ENCODE peak calls at places on chromosomes 7 and 10, in four cellular contexts. Z is K562, H is astrocyte, V is HCT116. A is an unnamed sample. For H3K79me2, the result is how much of the 10 kb centered on the place peaks cover.

GRCh38 chr10:62691331-62691730 is 113.2 kb upstream of the ADO start:
- DNase-seq in V (no peak), Z (no peak), H (no peak), A (no peak)

GRCh38 chr10:73998623-73999622 is 1.0 kb downstream of the VCL start:
- DNase-seq in V (peak), H (peak), Z (peak), A (peak)

GRCh38 chr10:101363850-101364400 is 10.0 kb downstream of the BTRC start:
- DNase-seq in V (no peak), Z (no peak), H (no peak), A (no peak)

GRCh38 chr7:114986181-114986800 is 64.4 kb downstream of the MDFIC start:
- DNase-seq in Z (no peak), H (no peak), V (no peak), A (no peak)

GRCh38 chr10:35961501-35961900 is 319.4 kb upstream of the FZD8 start:
- DNase-seq in V (no peak), Z (no peak), H (peak), A (no peak)

GRCh38 chr10:110992011-110992800 is 72.8 kb downstream of the SHOC2 start:
- DNase-seq in Z (no peak), H (peak), V (no peak), A (no peak)

GRCh38 chr7:128022631-128023532 is 8.4 kb downstream of the LRRC4 start:
- DNase-seq in V (no peak), Z (no peak), H (peak), A (peak)

GRCh38 chr7:193538-194256 is 1.3 kb downstream of the FAM20C start:
- DNase-seq in H (no peak), V (no peak), Z (no peak), A (no peak)

GRCh38 chr7:108407674-108408073 is 48.6 kb downstream of the NRCAM start:
- DNase-seq in Z (no peak), V (no peak), H (no peak), A (no peak)

GRCh38 chr7:120337308-120337907 is 64.4 kb downstream of the KCND2 start:
- DNase-seq in H (no peak), Z (peak), V (peak), A (no peak)

GRCh38 chr10:65753532-65753931 is 1172.3 kb upstream of the LRRTM3 start:
- DNase-seq in H (no peak), V (no peak), Z (no peak), A (no peak)

GRCh38 chr7:123594813-123595241 is 6.8 kb upstream of the ASB15 start:
- DNase-seq in H (no peak), V (no peak), Z (peak), A (peak)

GRCh38 chr10:31320598-31321211 is 1.7 kb downstream of the ZEB1 start:
- DNase-seq in V (no peak), H (peak), Z (peak), A (no peak)

GRCh38 chr10:120607016-120607709 is 150.1 kb downstream of the PLPP4 start:
- DNase-seq in H (peak), V (no peak), Z (no peak), A (no peak)

GRCh38 chr7:113246698-113247097 is 128.3 kb upstream of the SMIM30 start:
- DNase-seq in H (no peak), Z (no peak), V (no peak), A (no peak)

GRCh38 chr10:92239185-92239599 is 51.7 kb downstream of the CPEB3 start:
- DNase-seq in V (no peak), Z (no peak), H (no peak), A (no peak)
- TF ChIP-seq EZH2 in V (no peak), Z (no peak), H (no peak), A (no peak)

DNA sequence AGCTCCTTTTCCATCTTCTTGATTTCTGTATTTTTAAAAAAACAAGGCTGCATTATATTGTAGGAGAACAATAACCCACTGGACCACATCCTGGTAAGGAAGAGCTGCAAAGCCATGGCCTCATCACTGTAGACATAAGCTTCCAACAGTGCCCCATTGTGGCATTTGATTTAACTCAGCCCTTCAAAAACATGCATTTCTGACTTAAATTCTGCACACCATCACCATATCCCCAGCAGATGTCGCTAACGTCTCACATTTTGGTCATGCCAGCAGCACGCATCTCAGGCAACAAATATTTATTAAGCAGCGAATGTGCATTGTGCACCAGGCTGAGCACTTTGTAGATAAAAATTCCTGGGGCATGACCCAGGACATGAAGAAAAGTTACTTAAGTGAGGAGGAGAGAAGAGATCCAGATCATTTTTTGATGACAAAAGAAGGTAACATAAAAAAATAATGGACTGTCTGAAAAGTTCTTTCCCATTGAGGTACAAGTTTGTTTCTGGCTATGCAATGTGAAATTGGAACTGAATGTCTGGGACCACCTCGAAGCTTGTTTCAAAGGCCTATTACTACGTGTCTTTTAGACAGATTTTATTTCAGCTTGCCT is 164.6 kb upstream of the CDCA7L start:
- DNase-seq in V (peak), H (peak), Z (peak), A (peak)
- H3K27ac ChIP-seq in V (no peak), H (no peak), Z (no peak), A (no peak)

GRCh38 chr7:130937830-130938229 is 203.8 kb upstream of the KLF14 start:
- DNase-seq in H (no peak), Z (no peak), V (no peak), A (no peak)

GRCh38 chr7:130940326-130940725 is 206.3 kb upstream of the KLF14 start:
- DNase-seq in Z (peak), V (no peak), H (no peak), A (no peak)

GRCh38 chr7:130939285-130940095 is 205.5 kb upstream of the KLF14 start:
- DNase-seq in H (no peak), Z (no peak), V (no peak), A (no peak)

GRCh38 chr7:130937016-130937415 is 203.0 kb upstream of the KLF14 start:
- DNase-seq in V (no peak), Z (no peak), H (no peak), A (no peak)

GRCh38 chr7:130938661-130939060 is 204.7 kb upstream of the KLF14 start:
- DNase-seq in H (no peak), Z (no peak), V (no peak), A (no peak)
- H3K79me2 ChIP-seq in H (half or more), Z (under half), V (half or more), A (half or more)

GRCh38 chr7:65251851-65252620 is 121.6 kb upstream of the ZNF92 start:
- DNase-seq in H (peak), Z (peak), V (peak), A (no peak)
- TF ChIP-seq EZH2 in H (no peak), Z (no peak), V (no peak), A (no peak)

GRCh38 chr10:113273877-113274829 is 278.7 kb upstream of the HABP2 start:
- DNase-seq in Z (no peak), V (no peak), H (peak), A (no peak)
- H3K27ac ChIP-seq in Z (no peak), V (no peak), H (no peak), A (no peak)

DNA sequence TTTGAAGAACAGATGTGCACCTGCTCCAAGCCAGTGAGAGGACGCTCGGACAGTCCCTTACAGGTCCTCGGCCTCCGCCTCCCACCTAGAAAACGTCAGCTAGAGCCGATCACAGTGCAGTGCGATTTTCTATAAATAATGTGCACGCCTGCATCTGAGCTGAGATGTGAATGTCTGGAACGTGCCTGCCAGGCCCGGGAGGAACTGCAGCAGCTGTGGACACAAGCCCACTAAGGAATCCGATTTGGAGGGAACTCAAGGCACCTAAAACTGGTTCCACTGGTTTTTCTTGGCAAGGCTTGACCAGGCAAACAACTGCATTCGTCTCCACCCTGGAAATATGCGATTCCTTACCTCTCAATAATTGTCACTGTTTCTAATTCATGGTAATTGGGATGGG is 76.3 kb downstream of the DIP2C start:
- DNase-seq in Z (no peak), V (peak), H (no peak), A (peak)
- H3K79me2 ChIP-seq in Z (under half), V (under half), H (half or more), A (under half)

GRCh38 chr7:38625866-38626265 is 5.3 kb downstream of the AMPH start:
- DNase-seq in H (no peak), Z (no peak), V (no peak), A (no peak)

GRCh38 chr7:38629621-38630020 is 1.6 kb downstream of the AMPH start:
- DNase-seq in V (no peak), Z (no peak), H (peak), A (no peak)

GRCh38 chr7:38632411-38632810 is 1.2 kb upstream of the AMPH start:
- DNase-seq in Z (no peak), H (no peak), V (no peak), A (no peak)

GRCh38 chr7:38628630-38629385 is 2.4 kb downstream of the AMPH start:
- DNase-seq in Z (no peak), V (no peak), H (peak), A (no peak)

GRCh38 chr7:38630720-38631673 is at the start of gene AMPH:
- DNase-seq in V (no peak), Z (peak), H (peak), A (no peak)
- TF ChIP-seq EZH2 in V (no peak), Z (no peak), H (no peak), A (no peak)

DNA sequence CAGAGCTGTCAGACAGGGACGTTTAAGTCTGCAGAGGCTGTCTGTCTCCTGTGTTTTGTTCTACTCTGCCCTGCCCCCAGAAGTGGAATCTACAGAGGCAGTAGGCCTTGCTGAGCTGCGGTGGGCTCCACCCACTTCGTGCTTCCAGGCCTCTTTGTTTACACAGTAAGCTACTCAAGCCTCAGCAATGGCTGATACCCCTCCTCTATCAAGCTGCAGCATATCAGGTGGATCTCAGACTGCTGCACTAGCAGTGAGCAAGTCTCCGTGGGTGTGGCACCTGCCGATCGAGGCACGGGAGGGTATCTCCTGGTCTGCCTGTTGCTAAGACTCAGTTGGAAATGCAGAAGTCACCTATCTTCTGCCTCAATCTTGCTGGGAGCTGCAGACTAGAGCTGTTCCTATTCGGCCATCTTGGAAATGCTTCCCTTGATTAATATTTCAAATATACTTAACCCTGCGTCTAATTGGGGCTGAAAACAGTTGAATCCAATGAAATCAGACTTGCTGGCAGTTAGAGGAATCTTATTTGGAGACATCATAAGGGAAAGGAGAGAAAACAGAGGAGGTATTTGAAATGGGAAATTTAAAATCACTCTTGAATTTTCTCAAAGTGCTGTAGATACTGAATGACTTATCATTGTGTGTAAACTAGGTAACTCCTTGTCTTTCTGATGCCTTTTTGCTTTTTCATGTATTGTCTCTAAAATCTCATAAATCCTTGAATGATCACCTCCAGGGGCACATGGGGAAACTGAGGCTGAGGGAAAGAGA is 13.8 kb upstream of the CYP3A5 start:
- DNase-seq in Z (peak), V (no peak), H (no peak), A (peak)
- H3K27ac ChIP-seq in Z (peak), V (no peak), H (no peak), A (peak)

DNA sequence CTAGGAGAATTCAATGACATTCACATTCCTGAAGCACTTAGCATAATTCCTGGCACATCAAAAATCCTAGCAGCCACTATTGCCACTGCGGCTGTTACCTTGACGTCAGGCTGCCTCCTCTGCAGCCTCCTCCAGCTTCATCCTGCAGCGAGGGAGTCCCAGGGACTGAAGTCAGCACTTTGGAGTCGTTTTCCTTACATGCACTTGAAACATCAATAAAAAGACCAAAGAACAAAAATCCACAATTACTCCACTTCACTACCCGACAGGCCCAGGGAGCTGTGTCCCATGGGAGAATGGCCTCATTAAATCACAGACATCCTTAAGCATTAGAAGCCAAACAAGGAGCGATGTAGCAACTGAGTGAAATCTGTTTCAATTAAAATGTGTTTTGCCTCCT is 48.6 kb upstream of the NANOS1 start:
- DNase-seq in V (no peak), Z (no peak), H (no peak), A (no peak)
- H3K79me2 ChIP-seq in V (under half), Z (under half), H (under half), A (under half)